ENCODE peak calls at places on chromosome 1, in four cellular contexts. T is SK-N-SH, M is endothelial cell of umbilical vein, S is PC-9. I is an unnamed sample. For H4K20me1, the result is how much of the 10 kb centered on the place peaks cover.

GRCh38 chr1:22387888-22388564 is 63.6 kb upstream of the ZBTB40 start:
- DNase-seq in S (no peak), T (no peak), M (no peak), I (peak)

GRCh38 chr1:62076286-62076685 is 118.4 kb upstream of the L1TD1 start:
- DNase-seq in M (peak), S (peak), T (no peak), I (peak)

GRCh38 chr1:65182658-65183268 is 34.8 kb downstream of the AK4 start:
- DNase-seq in M (no peak), T (no peak), S (no peak), I (no peak)

GRCh38 chr1:40820251-40820797 is 36.7 kb downstream of the KCNQ4 start:
- DNase-seq in S (no peak), M (no peak), T (peak), I (no peak)

GRCh38 chr1:66046415-66046814 is 253.7 kb downstream of the PDE4B start:
- DNase-seq in M (no peak), S (no peak), T (no peak), I (no peak)

GRCh38 chr1:53134961-53135734 is 7.3 kb downstream of the SLC1A7 start:
- DNase-seq in T (no peak), S (no peak), M (no peak), I (peak)

GRCh38 chr1:76759171-76759860 is 108.0 kb upstream of the ST6GALNAC5 start:
- DNase-seq in T (no peak), M (no peak), S (no peak), I (no peak)

GRCh38 chr1:117735045-117735992 is 129.5 kb downstream of the TENT5C start:
- DNase-seq in M (peak), T (no peak), S (peak), I (peak)

GRCh38 chr1:62321438-62321837 is 2.2 kb upstream of the KANK4 start:
- DNase-seq in M (no peak), T (no peak), S (peak), I (peak)

GRCh38 chr1:245704765-245705164 is 550.0 kb downstream of the KIF26B start:
- DNase-seq in M (no peak), S (no peak), T (no peak), I (peak)

GRCh38 chr1:218823291-218823900 is 350.3 kb upstream of the LYPLAL1 start:
- DNase-seq in S (no peak), T (no peak), M (no peak), I (peak)

GRCh38 chr1:201590474-201590873 is 51.5 kb downstream of the NAV1 start:
- DNase-seq in T (no peak), M (no peak), S (no peak), I (no peak)

GRCh38 chr1:197736689-197737088 is 38.6 kb downstream of the DENND1B start:
- DNase-seq in S (peak), M (no peak), T (no peak), I (peak)

GRCh38 chr1:10969267-10969970 is 43.0 kb upstream of the TARDBP start:
- DNase-seq in S (no peak), M (no peak), T (no peak), I (no peak)

GRCh38 chr1:179781962-179782361 is 38.9 kb downstream of the FAM163A start:
- DNase-seq in T (peak), M (no peak), S (no peak), I (peak)

GRCh38 chr1:18907021-18907913 is 4.9 kb upstream of the ALDH4A1 start:
- DNase-seq in S (no peak), T (peak), M (peak), I (no peak)

GRCh38 chr1:109151146-109151545 is 37.2 kb downstream of the ELAPOR1 start:
- DNase-seq in M (peak), S (peak), T (no peak), I (peak)

GRCh38 chr1:41500378-41500777 is 15.9 kb upstream of the EDN2 start:
- DNase-seq in S (peak), T (no peak), M (no peak), I (peak)

GRCh38 chr1:201742476-201742875 is 86.5 kb upstream of the IPO9 start:
- DNase-seq in S (no peak), M (no peak), T (no peak), I (no peak)

GRCh38 chr1:91736999-91737615 is 148.8 kb downstream of the TGFBR3 start:
- DNase-seq in M (peak), T (no peak), S (peak), I (peak)

GRCh38 chr1:119781434-119782210 is 12.9 kb upstream of the HMGCS2 start:
- DNase-seq in T (no peak), M (no peak), S (no peak), I (no peak)

GRCh38 chr1:112322983-112323678 is 72.9 kb upstream of the CTTNBP2NL start:
- DNase-seq in T (peak), M (no peak), S (no peak), I (no peak)

GRCh38 chr1:204643503-204643902 is 42.0 kb downstream of the LRRN2 start:
- DNase-seq in T (no peak), S (no peak), M (no peak), I (no peak)

GRCh38 chr1:165542647-165543046 is 1.2 kb upstream of the LRRC52 start:
- DNase-seq in S (no peak), T (no peak), M (no peak), I (no peak)

DNA sequence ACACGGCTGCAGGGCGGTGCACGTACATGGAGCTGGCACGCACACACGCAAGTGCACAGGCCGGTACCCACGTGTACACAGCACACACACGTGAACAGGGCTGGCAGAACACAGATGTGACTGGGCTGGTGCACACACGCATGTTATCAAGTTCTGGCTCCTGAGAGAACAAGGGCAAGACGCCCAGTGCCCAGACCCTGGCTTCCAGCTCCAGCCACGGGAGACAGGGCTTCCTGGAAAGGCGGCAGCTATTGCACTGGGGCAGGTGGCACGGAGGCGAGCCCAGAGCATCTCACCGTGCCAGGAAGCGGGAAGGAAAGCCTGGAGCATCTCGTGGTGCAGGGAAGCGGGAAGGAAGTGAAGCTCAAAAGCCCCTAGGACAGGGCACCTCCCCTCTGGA is 5.9 kb downstream of the SDF4 start:
- DNase-seq in S (no peak), T (no peak), M (no peak), I (no peak)
- H4K20me1 ChIP-seq in S (under half), T (under half), M (under half), I (under half)

GRCh38 chr1:54290443-54291184 is 90.6 kb downstream of the MRPL37 start:
- DNase-seq in T (no peak), M (no peak), S (no peak), I (peak)

GRCh38 chr1:54287821-54288220 is 87.9 kb downstream of the MRPL37 start:
- DNase-seq in S (no peak), M (no peak), T (no peak), I (no peak)

GRCh38 chr1:54291276-54292014 is 91.5 kb downstream of the MRPL37 start:
- DNase-seq in S (no peak), T (no peak), M (no peak), I (no peak)

GRCh38 chr1:54289061-54289938 is 89.3 kb downstream of the MRPL37 start:
- DNase-seq in T (no peak), S (no peak), M (no peak), I (no peak)

DNA sequence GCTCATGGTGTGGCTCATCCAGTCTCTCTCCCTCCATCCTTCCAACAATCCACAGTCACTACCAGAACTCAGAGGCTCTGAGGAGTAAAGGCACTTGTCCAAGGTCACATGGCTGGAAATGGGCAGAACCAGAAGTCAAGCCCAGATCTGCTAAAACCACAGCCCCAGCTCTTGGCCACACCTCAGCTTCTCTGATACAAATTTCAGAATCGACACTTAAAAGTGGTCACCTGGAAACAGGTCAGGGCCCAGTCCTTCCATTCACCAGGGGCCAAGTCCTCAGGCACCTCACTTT is 89.9 kb downstream of the MRPL37 start:
- DNase-seq in T (no peak), S (no peak), M (no peak), I (no peak)
- H4K20me1 ChIP-seq in T (under half), S (under half), M (under half), I (under half)

GRCh38 chr1:17558541-17558940 is 19.0 kb downstream of the ARHGEF10L start:
- DNase-seq in M (no peak), S (no peak), T (no peak), I (no peak)
- H4K20me1 ChIP-seq in M (under half), S (under half), T (under half), I (under half)

DNA sequence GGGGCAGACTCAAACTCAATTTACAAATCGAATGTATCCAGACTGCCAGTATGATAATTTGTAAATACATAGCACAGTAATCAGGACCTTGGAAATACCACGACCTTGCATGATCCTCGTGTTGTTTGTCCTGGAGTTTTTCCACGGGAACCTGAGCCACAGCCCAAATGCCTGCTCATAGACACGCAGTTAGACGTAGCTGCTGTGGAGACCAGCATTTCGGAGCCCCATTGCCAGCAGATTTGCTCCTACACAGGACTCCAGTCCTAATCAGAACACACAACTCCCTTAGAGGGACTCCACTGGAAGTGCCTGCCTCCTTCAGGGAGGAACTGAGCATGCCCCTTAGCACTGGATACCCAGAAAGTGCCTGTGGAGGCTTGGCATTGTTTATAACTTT is 163.2 kb downstream of the GALNT2 start:
- DNase-seq in M (no peak), T (no peak), S (no peak), I (no peak)
- H4K20me1 ChIP-seq in M (under half), T (under half), S (under half), I (under half)

DNA sequence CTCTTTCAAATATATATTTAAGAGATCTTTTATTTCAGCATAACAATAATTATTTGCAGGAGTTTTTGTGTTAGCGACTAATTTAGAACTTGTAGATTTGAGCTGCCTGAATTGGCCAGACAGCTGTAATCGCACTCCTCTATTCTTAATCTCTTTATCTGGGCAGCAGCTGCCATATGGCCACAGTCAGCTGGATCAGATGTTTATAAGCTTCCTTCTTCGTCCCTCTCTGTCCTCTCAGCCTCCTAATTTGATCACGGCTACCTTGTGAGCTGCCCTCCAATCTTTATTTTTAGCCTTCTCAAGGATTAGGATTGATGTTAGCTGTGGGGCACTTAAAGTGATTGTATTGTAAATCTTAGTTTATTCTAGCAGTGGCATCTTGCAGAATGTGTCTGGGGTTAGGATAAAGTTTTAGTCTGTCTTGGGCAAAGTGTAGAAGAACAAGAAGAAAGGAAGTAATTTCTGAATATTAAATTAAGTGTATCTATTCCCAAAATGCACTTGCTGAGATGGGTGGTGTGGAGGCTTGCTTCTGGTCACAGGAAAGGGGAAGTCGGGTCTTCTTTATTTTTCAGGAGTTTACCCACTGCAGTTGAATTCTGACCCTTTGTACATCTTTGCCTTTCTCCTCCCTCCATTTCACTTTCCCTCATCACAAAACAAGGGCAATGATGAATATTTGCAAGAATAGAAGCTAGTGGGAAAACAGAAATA is 1.1 kb downstream of the ZBTB18 start:
- DNase-seq in S (no peak), M (peak), T (peak), I (peak)
- H4K20me1 ChIP-seq in S (under half), M (under half), T (under half), I (under half)

DNA sequence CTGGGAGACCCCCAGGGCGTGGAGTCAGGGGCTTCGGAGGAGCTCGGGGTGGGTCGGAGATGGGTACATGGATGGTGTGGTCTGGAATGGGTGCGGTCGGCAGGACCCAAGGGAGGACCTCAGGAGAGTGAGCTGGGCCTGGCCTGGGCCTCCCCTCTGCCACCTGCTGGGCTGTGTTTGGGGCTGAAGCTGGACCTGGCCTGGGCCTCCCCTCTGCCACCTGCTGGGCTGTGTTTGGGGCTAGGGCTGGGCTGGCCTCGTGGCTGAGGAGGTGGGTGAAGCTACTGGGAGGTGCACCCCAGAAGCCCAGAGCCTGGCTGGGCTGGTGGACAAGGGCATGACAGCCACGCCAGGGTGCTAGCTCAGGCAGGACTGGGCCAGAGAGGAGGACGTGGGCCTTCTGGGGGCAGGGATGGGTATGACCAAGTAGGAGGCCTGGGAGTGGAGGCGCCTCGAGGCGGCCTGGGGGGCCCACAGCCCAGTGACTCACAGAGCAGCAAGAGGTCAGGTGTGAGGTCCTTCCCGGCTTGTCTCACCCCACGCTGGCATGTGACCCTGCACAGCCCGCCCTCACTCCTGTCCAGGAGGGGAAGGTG is 14.5 kb downstream of the SAMD11 start:
- DNase-seq in M (no peak), T (peak), S (peak), I (no peak)
- H4K20me1 ChIP-seq in M (under half), T (under half), S (under half), I (under half)

DNA sequence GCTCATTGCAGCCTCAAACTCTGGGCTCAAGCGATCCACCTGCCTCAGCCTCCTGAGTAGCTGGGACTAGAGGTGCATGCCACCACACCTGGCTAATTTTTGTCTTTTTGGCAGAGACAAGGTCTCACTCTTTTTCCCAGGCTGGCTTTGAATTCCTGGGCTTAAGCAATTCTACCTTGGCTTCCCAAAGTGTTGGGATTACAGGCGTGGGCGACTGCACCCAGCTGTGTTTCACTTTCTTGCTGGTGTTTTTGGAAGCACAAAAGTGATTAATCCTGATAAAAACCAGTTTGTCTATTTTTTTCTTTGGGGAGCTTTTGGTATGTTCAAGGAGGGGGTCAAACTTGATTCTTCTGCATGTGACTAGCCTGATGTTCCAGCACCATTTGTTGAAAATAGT is 19.3 kb downstream of the RNF11 start:
- DNase-seq in M (no peak), T (no peak), S (no peak), I (no peak)
- H4K20me1 ChIP-seq in M (under half), T (half or more), S (half or more), I (under half)

DNA sequence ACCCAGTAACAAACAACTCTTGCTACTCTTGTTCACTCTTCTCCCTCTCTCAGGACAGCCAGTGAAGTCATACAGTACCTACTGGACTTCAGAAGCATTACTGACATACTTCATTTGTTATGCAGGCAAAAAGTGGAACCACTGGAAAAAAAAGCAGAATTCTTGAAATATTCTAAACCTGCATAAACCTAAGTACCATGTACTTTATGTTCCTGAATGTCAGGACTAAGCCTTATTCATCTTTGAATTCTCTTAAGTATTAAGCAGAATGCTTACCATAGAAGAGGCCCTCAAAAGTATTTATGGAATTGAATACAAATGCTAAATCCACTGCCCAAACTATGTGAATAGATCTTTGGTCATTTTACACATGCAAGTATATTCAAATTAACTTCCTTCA is 7.8 kb downstream of the PSMB2 start:
- DNase-seq in M (no peak), T (no peak), S (no peak), I (no peak)
- H4K20me1 ChIP-seq in M (under half), T (under half), S (under half), I (under half)

DNA sequence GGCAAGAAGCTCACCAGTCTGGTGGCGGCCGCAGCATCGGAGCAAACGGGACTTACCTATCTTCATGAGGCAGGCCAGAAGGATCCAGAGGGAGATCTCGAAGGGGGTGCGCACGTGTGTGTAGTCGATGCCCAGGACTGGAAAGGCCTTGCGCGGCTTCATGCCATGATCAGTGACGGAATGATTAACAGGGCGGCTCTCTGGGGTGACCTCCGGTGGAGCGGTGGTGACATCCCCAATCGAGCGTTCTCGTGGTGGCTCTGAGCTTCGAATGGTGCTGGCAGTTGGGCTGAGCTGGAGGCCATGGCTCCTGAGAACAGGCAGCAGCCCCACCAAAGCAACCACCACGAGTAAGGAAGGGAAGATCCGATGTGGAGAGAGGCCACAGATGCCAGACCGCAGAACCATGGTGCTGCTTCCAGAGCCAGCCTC is 982 bp downstream of the SLC9A1 start:
- DNase-seq in S (no peak), T (no peak), M (no peak), I (no peak)
- H4K20me1 ChIP-seq in S (under half), T (under half), M (under half), I (under half)

DNA sequence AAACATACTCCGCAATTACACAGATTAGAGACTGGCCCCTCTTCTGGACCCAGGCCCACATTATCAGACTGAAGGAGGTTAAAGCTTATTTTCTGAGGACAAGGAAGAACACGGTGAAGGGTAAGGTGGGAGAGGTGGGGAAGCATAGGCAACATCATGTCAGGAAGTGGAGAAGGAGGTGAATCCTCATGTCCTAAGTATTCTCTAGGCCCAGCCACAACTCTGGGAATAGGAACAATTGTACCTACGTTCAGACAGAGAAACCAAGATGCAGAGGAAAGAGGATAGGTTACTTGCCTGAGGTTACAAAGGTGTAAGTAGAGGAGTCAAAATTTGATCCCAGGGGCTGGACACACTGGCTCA is 15.8 kb upstream of the AIM2 start:
- DNase-seq in M (no peak), S (no peak), T (no peak), I (no peak)
- H4K20me1 ChIP-seq in M (under half), S (under half), T (under half), I (under half)